ENCODE peak calls at places on chromosomes 6 and 20, in six cellular contexts. P, L, R, N, J and I are unnamed samples.

GRCh38 chr6:636488-636887 is 20.4 kb downstream of the HUS1B start:
- DNase-seq in P (no peak), L (no peak), R (no peak), N (no peak), J (no peak), I (no peak)

GRCh38 chr6:158457616-158458278 is 102.1 kb upstream of the TMEM181 start:
- DNase-seq in P (no peak), L (no peak), R (no peak), N (peak; percentile 13), J (no peak), I (peak; percentile 50)

GRCh38 chr6:138769102-138769676 is 4.4 kb upstream of the CCDC28A start:
- DNase-seq in P (no peak), L (no peak), R (no peak), N (no peak), J (no peak), I (no peak)

GRCh38 chr6:39221746-39222641 is 7.3 kb downstream of the KCNK5 start:
- DNase-seq in P (no peak), L (no peak), R (no peak), N (no peak), J (no peak), I (no peak)

GRCh38 chr6:10393544-10394225 is 21.2 kb downstream of the TFAP2A start:
- DNase-seq in P (no peak), L (no peak), R (no peak), N (no peak), J (no peak), I (no peak)

GRCh38 chr6:20056350-20056992 is 155.8 kb downstream of the MBOAT1 start:
- DNase-seq in P (no peak), L (peak; percentile 39), R (peak; percentile 79), N (peak; percentile 81), J (peak; percentile 33), I (peak; percentile 79)

GRCh38 chr6:106872044-106872443 is 102.5 kb downstream of the CD24 start:
- DNase-seq in P (peak; percentile 77), L (peak; percentile 66), R (no peak), N (peak; percentile 67), J (no peak), I (peak; percentile 1)

GRCh38 chr6:62516287-62517152 is 230.5 kb upstream of the KHDRBS2 start:
- DNase-seq in P (no peak), L (no peak), R (peak; percentile 15), N (no peak), J (no peak), I (no peak)

GRCh38 chr20:38863024-38863851 is 57.7 kb downstream of the PPP1R16B start:
- DNase-seq in P (no peak), L (no peak), R (no peak), N (no peak), J (no peak), I (no peak)
- H3F3A ChIP-seq in P (no peaks in the 10 kb centered on the region), L (no peaks in the 10 kb centered on the region), R (no peaks in the 10 kb centered on the region), N (no peaks in the 10 kb centered on the region), J (no peaks in the 10 kb centered on the region), I (no peaks in the 10 kb centered on the region)

DNA sequence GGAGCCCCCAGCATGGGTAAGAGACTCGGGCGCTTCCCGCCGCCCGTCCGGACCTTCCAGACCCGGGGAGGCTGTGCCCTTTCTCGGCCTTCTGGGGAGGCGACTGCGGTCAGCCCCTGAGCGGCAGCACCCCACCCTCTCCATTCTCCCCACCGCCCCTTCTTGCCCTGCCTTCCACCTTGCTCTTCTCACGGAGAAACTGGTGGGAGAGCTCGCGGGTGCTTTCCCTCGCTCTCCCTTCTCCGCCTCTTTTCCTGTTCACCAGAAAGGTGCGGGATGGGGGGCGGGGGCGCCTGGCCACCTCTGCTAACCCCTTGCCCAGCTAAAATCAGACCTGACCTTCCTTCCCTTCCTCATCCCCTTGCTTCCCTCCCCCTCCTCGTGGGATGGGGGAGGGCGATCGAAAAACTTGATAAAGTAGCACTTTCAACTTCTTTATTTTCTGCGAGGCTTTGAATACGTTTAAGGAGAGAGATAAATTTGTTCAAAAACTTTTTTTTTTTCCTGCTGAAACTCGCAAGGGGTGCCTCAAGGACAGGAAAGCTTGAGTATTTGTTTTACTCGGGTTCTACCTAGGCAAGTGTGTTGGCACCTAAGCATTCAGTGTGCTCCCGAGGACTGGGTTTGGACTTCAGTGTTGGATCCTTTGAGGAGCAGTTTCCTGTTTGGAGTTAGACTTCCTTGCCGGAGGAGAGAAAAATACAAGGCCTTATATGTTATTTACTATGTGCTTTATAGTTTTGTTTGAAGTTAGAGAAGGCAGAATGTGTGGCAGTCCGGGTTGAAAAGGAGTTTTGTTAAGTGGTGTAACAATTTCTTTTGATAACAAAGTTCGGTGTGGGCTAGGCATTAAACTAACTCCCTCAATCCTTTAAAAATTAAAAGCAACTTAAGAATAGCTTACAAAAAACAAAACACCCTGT is 905 bp downstream of the CD2AP start:
- DNase-seq in P (no peak), L (no peak), R (peak; percentile 38), N (peak; percentile 34), J (peak; percentile 36), I (peak; percentile 55)
- H3F3A ChIP-seq in P (peaks cover 14% of the 10 kb centered on the region), L (peaks cover 7% of the 10 kb centered on the region), R (peaks cover 26% of the 10 kb centered on the region), N (no peaks in the 10 kb centered on the region), J (peaks cover 14% of the 10 kb centered on the region), I (peaks cover 23% of the 10 kb centered on the region)

GRCh38 chr6:33273924-33274902 is 2.3 kb downstream of the RPS18 start:
- DNase-seq in P (peak; percentile 18), L (no peak), R (no peak), N (no peak), J (no peak), I (no peak)

GRCh38 chr6:33271608-33272357 is at the start of the genes RPS18 and VPS52:
- DNase-seq in P (peak; percentile 94), L (peak; percentile 89), R (peak; percentile 99), N (peak; percentile 99), J (peak; percentile 97), I (peak; percentile 99)

GRCh38 chr6:33271098-33271607 is 523 bp downstream of the VPS52 start:
- DNase-seq in P (no peak), L (no peak), R (no peak), N (peak; percentile 23), J (peak; percentile 26), I (peak; percentile 55)

GRCh38 chr6:33273129-33273923 is 1.5 kb downstream of the RPS18 start:
- DNase-seq in P (peak; percentile 10), L (no peak), R (no peak), N (no peak), J (no peak), I (no peak)

GRCh38 chr6:33272358-33273128 is 668 bp downstream of the RPS18 start:
- DNase-seq in P (peak; percentile 33), L (no peak), R (no peak), N (no peak), J (no peak), I (no peak)
- H3F3A ChIP-seq in P (peaks cover 53% of the 10 kb centered on the region), L (peaks cover 51% of the 10 kb centered on the region), R (peaks cover 57% of the 10 kb centered on the region), N (peaks cover 29% of the 10 kb centered on the region), J (peaks cover 54% of the 10 kb centered on the region), I (peaks cover 49% of the 10 kb centered on the region)

GRCh38 chr6:36109092-36109491 is 21.2 kb upstream of the MAPK13 start:
- DNase-seq in P (no peak), L (no peak), R (no peak), N (no peak), J (no peak), I (no peak)
- H3F3A ChIP-seq in P (peaks cover 12% of the 10 kb centered on the region), L (no peaks in the 10 kb centered on the region), R (peaks cover 10% of the 10 kb centered on the region), N (no peaks in the 10 kb centered on the region), J (no peaks in the 10 kb centered on the region), I (no peaks in the 10 kb centered on the region)

GRCh38 chr6:105326838-105327745 is 75.8 kb downstream of the PREP start:
- DNase-seq in P (peak; percentile 83), L (no peak), R (no peak), N (peak; percentile 91), J (no peak), I (peak; percentile 81)

GRCh38 chr6:105331927-105332326 is 71.0 kb downstream of the PREP start:
- DNase-seq in P (no peak), L (no peak), R (no peak), N (no peak), J (no peak), I (no peak)

GRCh38 chr6:105330364-105330763 is 72.5 kb downstream of the PREP start:
- DNase-seq in P (no peak), L (no peak), R (no peak), N (no peak), J (no peak), I (no peak)

GRCh38 chr6:105330913-105331312 is 72.0 kb downstream of the PREP start:
- DNase-seq in P (no peak), L (no peak), R (no peak), N (no peak), J (no peak), I (no peak)

DNA sequence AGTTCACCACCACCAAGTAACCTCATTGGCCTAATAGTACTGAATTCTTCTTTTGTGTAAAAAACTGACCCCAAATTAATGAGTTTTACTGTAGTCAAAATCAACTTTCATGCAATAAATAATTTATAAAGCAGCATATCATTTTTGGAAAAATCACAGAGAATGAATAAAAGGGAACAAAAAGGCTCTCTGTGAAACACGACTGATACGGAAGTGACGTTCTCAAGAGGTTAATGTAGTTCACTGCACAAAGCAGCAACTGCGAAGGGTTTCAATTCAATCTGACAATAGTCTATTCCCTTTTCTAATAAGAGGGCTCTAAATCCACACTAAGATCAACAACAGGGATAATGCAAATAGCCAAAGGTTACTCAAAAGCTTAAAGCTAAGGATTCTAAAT is 70.3 kb downstream of the PREP start:
- DNase-seq in P (no peak), L (no peak), R (peak; percentile 35), N (no peak), J (no peak), I (no peak)
- H3F3A ChIP-seq in P (peaks cover 9% of the 10 kb centered on the region), L (peaks cover 6% of the 10 kb centered on the region), R (no peaks in the 10 kb centered on the region), N (no peaks in the 10 kb centered on the region), J (no peaks in the 10 kb centered on the region), I (peaks cover 8% of the 10 kb centered on the region)

DNA sequence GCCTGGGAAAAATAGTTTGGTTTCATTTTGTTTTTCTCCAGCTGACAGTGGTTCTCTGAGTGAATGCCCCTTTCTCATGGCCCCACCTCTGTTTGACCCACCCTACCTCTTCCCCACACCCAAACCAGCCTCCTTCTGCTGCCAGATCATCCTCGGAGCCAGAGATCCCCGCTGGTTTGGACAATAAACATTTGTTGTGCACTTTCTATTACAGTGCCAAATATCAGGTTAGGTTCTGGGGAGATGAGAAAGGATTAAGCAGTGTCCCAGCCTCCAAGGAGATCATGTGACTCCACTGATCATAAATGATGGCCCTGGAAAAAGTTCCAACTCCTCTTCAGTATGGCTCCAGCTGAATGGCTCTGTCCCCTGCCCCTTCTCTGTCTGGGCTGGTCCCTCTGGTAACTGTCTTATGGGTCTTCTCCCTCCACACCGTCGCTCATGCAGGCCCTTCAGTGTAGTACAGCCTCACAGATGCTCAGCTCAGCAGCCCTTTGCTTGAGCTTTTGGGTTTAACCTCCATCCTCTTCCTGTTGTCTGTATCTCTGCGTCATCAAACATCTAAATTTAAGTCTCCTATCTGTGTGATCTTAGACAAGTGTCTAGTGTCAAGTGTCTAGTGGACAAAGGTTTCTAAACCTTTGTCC is 17.1 kb upstream of the SERPINB1 start:
- DNase-seq in P (no peak), L (no peak), R (no peak), N (no peak), J (no peak), I (no peak)
- H3F3A ChIP-seq in P (peaks cover 6% of the 10 kb centered on the region), L (peaks cover 4% of the 10 kb centered on the region), R (no peaks in the 10 kb centered on the region), N (no peaks in the 10 kb centered on the region), J (no peaks in the 10 kb centered on the region), I (peaks cover 8% of the 10 kb centered on the region)